ENCODE peak calls at places on chromosomes 16 and 17, in four cellular contexts. S, J, F and O are unnamed samples.

GRCh38 chr16:68636818-68637217 is 8.3 kb upstream of the CDH3 start:
- DNase-seq in S (no peak), J (no peak), F (no peak), O (no peak)

GRCh38 chr17:52383493-52384100 is 225.1 kb upstream of the CA10 start:
- DNase-seq in S (peak; percentile 60), J (no peak), F (no peak), O (peak; percentile 75)

GRCh38 chr17:40062347-40063033 is at the start of gene THRA:
- DNase-seq in S (peak; percentile 82), J (peak; percentile 77), F (peak; percentile 43), O (peak; percentile 46)

GRCh38 chr17:39082482-39082881 is 69.0 kb downstream of the PLXDC1 start:
- DNase-seq in S (no peak), J (no peak), F (peak; percentile 40), O (peak; percentile 25)

GRCh38 chr17:79912552-79913330 is 73.5 kb upstream of the CBX4 start:
- DNase-seq in S (no peak), J (no peak), F (no peak), O (no peak)

GRCh38 chr17:77234695-77235094 is 93.9 kb downstream of the SEC14L1 start:
- DNase-seq in S (no peak), J (no peak), F (no peak), O (no peak)

GRCh38 chr17:81905424-81905875 is 3.4 kb downstream of the NPB start:
- DNase-seq in S (no peak), J (no peak), F (no peak), O (no peak)

GRCh38 chr17:75536401-75536800 is 10.9 kb downstream of the LLGL2 start:
- DNase-seq in S (no peak), J (no peak), F (no peak), O (no peak)

GRCh38 chr17:61774724-61775123 is 88.6 kb downstream of the BRIP1 start:
- DNase-seq in S (no peak), J (no peak), F (no peak), O (no peak)

GRCh38 chr17:14113137-14113536 is 43.8 kb downstream of the COX10 start:
- DNase-seq in S (no peak), J (no peak), F (no peak), O (no peak)

GRCh38 chr17:6994118-6994598 is 1.7 kb upstream of the ALOX12 start:
- DNase-seq in S (no peak), J (no peak), F (no peak), O (no peak)

GRCh38 chr16:65305588-65305987 is 183.7 kb upstream of the CDH11 start:
- DNase-seq in S (no peak), J (no peak), F (peak; percentile 66), O (no peak)

GRCh38 chr17:40980594-40980993 is 3.5 kb downstream of the KRT40 start:
- DNase-seq in S (no peak), J (peak; percentile 28), F (peak; percentile 51), O (no peak)

GRCh38 chr17:18916816-18917496 is 35.0 kb upstream of the SLC5A10 start:
- DNase-seq in S (no peak), J (no peak), F (peak; percentile 67), O (no peak)

GRCh38 chr17:77959216-77959925 is 868 bp downstream of the TNRC6C start:
- DNase-seq in S (peak; percentile 21), J (peak; percentile 22), F (no peak), O (no peak)

GRCh38 chr17:76474894-76475293 is 7.5 kb downstream of the AANAT start:
- DNase-seq in S (no peak), J (no peak), F (no peak), O (no peak)

GRCh38 chr17:35872581-35872980 is 3.9 kb upstream of the HEATR9 start:
- DNase-seq in S (no peak), J (no peak), F (no peak), O (no peak)

GRCh38 chr17:40447148-40447644 is 3.9 kb downstream of the IGFBP4 start:
- DNase-seq in S (no peak), J (peak; percentile 65), F (no peak), O (no peak)

GRCh38 chr16:78993342-78993741 is 607.2 kb downstream of the MAF start:
- DNase-seq in S (no peak), J (no peak), F (no peak), O (no peak)

GRCh38 chr16:55502801-55503366 is 6.0 kb upstream of the LPCAT2 start:
- DNase-seq in S (peak; percentile 93), J (peak; percentile 97), F (peak; percentile 84), O (peak; percentile 93)

DNA sequence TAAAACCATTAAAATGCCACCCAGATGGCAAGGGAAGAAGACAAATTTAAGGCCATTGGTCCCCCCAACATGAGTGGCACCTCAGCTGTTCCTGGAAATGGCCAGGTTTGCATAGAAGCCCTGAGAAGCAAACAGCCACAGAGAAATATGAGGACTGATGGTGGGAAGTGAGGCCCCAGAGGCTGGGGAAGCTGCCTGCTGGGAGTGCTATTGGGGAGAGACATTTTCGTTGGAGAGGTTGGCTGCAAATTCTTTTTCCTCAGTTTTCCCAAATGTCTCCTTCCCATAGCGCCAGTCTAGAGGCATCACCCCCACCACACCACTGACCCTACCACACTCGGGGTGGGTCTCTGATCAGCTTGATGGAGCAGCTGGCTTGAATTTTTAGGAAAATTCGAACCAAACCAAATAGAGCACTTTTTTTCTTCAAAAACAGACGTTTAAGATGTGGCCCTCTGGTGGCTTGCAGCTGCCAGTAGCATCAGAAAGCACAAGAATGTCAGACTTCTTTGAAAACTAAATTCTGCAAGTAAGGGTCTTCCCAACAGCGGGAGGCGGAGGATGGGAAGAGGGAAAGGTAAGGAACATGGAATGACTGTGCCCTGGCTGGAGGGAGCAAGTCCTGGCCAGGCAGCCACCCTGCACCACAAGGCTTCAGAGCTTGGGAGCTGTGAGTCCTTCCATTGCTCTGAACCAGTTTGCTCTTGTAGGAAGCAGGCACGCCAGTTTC is 13.2 kb upstream of the SLC12A3 start:
- DNase-seq in S (no peak), J (no peak), F (peak; percentile 43), O (no peak)
- TF ChIP-seq CTCF in S (no peak), J (no peak), F (peak; percentile 70), O (no peak)

GRCh38 chr17:48514483-48514876 is 16.3 kb downstream of the HOXB1 start:
- DNase-seq in S (no peak), J (no peak), F (no peak), O (no peak)

GRCh38 chr17:48510381-48510760 is 20.4 kb downstream of the HOXB1 start:
- DNase-seq in S (no peak), J (no peak), F (no peak), O (no peak)

GRCh38 chr17:48513653-48514482 is 16.9 kb downstream of the HOXB1 start:
- DNase-seq in S (no peak), J (no peak), F (no peak), O (no peak)

GRCh38 chr17:48513097-48513496 is 17.7 kb downstream of the HOXB1 start:
- DNase-seq in S (no peak), J (no peak), F (no peak), O (no peak)

DNA sequence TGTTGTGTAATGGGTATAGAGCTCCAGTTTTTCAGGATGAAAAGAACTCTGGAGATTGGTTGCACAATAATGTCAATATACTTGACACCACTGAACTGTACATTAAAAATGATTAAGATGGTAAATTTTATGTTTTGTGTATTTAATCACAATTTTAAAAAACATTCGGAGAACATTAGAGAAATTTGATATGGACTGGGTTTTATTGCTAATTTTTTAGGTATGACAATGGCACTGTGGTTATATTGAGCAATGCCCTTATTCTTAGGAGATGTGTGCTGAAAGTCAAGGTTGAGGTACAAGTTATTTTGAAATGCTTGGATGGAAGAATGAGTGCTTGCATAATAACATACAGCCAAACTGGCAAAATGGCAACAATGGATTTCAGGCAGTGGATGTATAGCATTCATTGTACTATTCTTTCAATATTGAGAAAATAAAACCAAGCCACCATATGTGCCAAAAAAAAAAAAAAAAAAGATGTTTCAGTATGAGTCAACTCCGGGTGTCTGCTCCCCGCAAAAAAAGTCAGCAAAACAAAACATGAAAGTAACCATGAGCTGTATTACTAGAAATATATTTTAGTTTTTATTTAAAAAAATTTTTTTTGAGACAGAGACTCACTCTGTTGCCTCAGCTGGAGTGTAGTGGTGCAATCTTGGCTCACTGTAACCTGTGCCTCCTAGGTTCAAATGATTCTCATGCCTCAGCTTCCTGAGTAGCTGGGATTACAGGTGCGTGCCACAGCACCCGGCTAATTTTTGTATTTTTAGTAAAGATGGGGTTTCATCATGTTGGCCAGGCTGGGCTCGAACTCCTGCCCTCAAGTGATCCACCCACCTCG is 19.8 kb downstream of the HOXB1 start:
- DNase-seq in S (no peak), J (no peak), F (peak; percentile 95), O (peak; percentile 83)
- TF ChIP-seq CTCF in S (no peak), J (no peak), F (no peak), O (no peak)

GRCh38 chr17:31195305-31195704 is 100.5 kb downstream of the NF1 start:
- DNase-seq in S (no peak), J (no peak), F (no peak), O (no peak)
- TF ChIP-seq CTCF in S (no peak), J (no peak), F (no peak), O (no peak)

DNA sequence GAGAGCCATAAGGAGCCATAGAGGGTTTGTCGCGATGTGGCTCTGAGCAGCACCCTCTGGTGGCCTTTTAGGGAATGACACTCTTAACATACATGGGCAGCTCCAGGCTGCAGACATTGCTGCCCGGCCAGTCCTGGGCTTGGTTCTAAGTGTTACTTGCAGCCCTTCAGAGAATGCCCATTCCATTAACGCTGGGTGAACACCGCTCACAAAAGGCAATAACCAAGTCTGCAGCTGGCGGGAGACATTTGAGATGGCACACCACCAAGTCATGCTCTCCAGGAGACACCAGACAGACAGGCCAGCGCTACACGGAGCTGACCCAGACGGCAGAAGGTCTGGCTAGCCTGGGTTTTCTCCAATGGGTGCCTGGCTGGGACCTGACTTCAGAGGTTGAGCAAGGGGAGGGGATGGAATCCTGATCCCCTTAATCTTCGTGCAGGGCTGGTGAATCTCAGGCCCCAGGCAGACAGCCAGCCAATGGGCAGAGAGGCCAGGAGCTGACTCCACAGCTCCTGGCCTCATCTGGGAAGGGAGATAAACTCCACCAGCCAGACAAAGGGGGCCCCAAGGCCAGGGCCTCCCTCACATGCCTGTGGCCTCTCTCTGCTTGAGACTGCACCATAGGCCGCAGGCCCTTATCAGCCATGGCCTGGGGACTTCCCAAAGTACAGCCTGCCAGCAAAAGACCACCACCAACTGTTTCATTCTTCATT is 58.8 kb downstream of the ZDHHC7 start:
- DNase-seq in S (peak; percentile 83), J (peak; percentile 88), F (peak; percentile 78), O (peak; percentile 83)
- TF ChIP-seq CTCF in S (peak; percentile 91), J (peak; percentile 85), F (peak; percentile 89), O (peak; percentile 76)

GRCh38 chr16:87527055-87527724 is 34.4 kb upstream of the ZCCHC14 start:
- DNase-seq in S (no peak), J (no peak), F (no peak), O (no peak)
- TF ChIP-seq CTCF in S (no peak), J (no peak), F (no peak), O (no peak)